ENCODE peak calls at places on chromosomes 3 and 15, in seven cellular contexts. L is SK-N-SH, D is H1, H is HepG2, X is K562, U is HCT116, V is GM12878. E is an unnamed sample.

GRCh38 chr3:56976666-56977560 is 83.6 kb upstream of the SPATA12 start:
- DNase-seq in D (no peak), X (no peak), H (no peak), U (no peak), L (peak; percentile 82), V (no peak), E (no peak)

GRCh38 chr15:81940467-81941451 is 105.1 kb downstream of the MEX3B start:
- DNase-seq in X (no peak), H (no peak), D (no peak), V (no peak), U (no peak), L (no peak), E (no peak)

GRCh38 chr3:81998139-81998755 is 236.8 kb upstream of the GBE1 start:
- DNase-seq in X (no peak), D (no peak), H (no peak), U (no peak), L (peak; percentile 22), V (no peak), E (no peak)

GRCh38 chr15:67607329-67607728 is 64.8 kb downstream of the MAP2K5 start:
- DNase-seq in U (no peak), D (no peak), X (no peak), L (no peak), H (no peak), V (no peak), E (no peak)

GRCh38 chr3:176584413-176585176 is 612.7 kb downstream of the TBL1XR1 start:
- DNase-seq in D (no peak), L (no peak), X (no peak), V (no peak), H (no peak), U (no peak), E (no peak)

GRCh38 chr3:34351857-34352545 is 553.6 kb downstream of the PDCD6IP start:
- DNase-seq in V (no peak), L (no peak), H (no peak), X (no peak), D (no peak), U (no peak), E (no peak)

GRCh38 chr3:52352566-52352965 is 36.4 kb downstream of the DNAH1 start:
- DNase-seq in L (no peak), D (no peak), X (no peak), H (no peak), U (no peak), V (no peak), E (no peak)

GRCh38 chr3:41188291-41188690 is 11.0 kb upstream of the CTNNB1 start:
- DNase-seq in L (no peak), X (no peak), D (no peak), H (no peak), V (no peak), U (no peak), E (no peak)

GRCh38 chr3:185677146-185677829 is 91.2 kb downstream of the SENP2 start:
- DNase-seq in D (no peak), L (peak; percentile 56), U (peak; percentile 69), V (no peak), X (peak; percentile 60), H (peak; percentile 56), E (peak; percentile 79)

GRCh38 chr3:152038491-152038890 is 165.0 kb downstream of the SUCNR1 start:
- DNase-seq in V (no peak), U (no peak), D (no peak), L (no peak), X (no peak), H (no peak), E (no peak)

GRCh38 chr3:180391001-180391400 is 211.0 kb upstream of the TTC14 start:
- DNase-seq in X (no peak), U (no peak), H (no peak), D (no peak), L (no peak), V (no peak), E (no peak)

GRCh38 chr3:41127414-41127813 is 71.9 kb upstream of the CTNNB1 start:
- DNase-seq in V (no peak), H (no peak), L (no peak), D (no peak), X (no peak), U (no peak), E (no peak)

GRCh38 chr3:175605851-175606250 is 746.7 kb downstream of the NAALADL2 start:
- DNase-seq in V (no peak), U (no peak), D (no peak), X (no peak), H (no peak), L (no peak), E (no peak)

GRCh38 chr3:72441284-72441994 is 406.8 kb downstream of the SHQ1 start:
- DNase-seq in L (no peak), X (no peak), H (no peak), V (no peak), U (no peak), D (no peak), E (no peak)

GRCh38 chr3:13598926-13599886 is 50.3 kb downstream of the FBLN2 start:
- DNase-seq in U (no peak), D (no peak), L (no peak), V (no peak), H (no peak), X (no peak), E (no peak)

GRCh38 chr15:57376695-57377477 is 581 bp downstream of the CGNL1 start:
- DNase-seq in U (no peak), D (no peak), V (no peak), L (no peak), X (peak; percentile 18), H (peak; percentile 66), E (no peak)

GRCh38 chr15:33915571-33916407 is 52.5 kb upstream of the CHRM5 start:
- DNase-seq in V (no peak), D (no peak), H (peak; percentile 11), U (no peak), X (peak; percentile 24), L (no peak), E (no peak)

GRCh38 chr15:96348112-96349027 is 17.9 kb downstream of the NR2F2 start:
- DNase-seq in L (no peak), U (no peak), X (no peak), V (no peak), D (peak; percentile 50), H (no peak), E (no peak)

GRCh38 chr15:28944696-28945300 is 59.0 kb downstream of the APBA2 start:
- DNase-seq in H (no peak), X (no peak), U (no peak), L (no peak), D (no peak), V (no peak), E (no peak)

GRCh38 chr15:78637776-78638435 is 3.1 kb downstream of the CHRNB4 start:
- DNase-seq in H (no peak), U (no peak), X (no peak), D (no peak), V (no peak), L (no peak), E (no peak)

GRCh38 chr15:52076889-52077781 is 35.4 kb downstream of the BCL2L10 start:
- DNase-seq in H (peak; percentile 41), L (no peak), U (peak; percentile 37), D (no peak), X (no peak), V (peak; percentile 59), E (no peak)

GRCh38 chr3:6781103-6781502 is 79.8 kb upstream of the GRM7 start:
- DNase-seq in D (no peak), U (no peak), V (no peak), X (no peak), H (no peak), L (no peak), E (no peak)

GRCh38 chr3:6791161-6791560 is 69.8 kb upstream of the GRM7 start:
- DNase-seq in V (no peak), H (no peak), D (no peak), U (no peak), L (no peak), X (no peak), E (no peak)

DNA sequence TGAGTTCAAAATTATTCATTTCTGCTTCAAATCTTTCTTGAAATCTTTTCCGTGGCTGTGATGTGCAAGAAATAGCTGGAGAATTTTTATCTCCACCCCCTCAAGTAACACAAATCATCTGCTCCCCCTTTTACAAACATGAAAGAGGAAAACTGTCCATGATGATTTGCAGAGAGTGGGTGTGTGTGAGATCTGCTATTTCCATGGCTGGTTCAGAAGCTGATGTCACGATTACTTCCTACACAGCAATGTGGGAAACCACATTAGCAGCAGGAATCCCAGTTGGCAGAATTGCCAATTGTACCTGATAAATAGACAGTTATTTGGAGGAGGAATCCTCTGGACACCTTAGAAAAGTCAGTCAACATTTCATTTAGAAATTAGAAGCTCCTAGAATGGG is 75.2 kb upstream of the GRM7 start:
- DNase-seq in X (no peak), U (no peak), L (no peak), V (no peak), D (no peak), H (no peak), E (no peak)
- TF ChIP-seq JUND in X (no peak), U (no peak), L (no peak), V (no peak), D (no peak), H (no peak), E (no peak)

DNA sequence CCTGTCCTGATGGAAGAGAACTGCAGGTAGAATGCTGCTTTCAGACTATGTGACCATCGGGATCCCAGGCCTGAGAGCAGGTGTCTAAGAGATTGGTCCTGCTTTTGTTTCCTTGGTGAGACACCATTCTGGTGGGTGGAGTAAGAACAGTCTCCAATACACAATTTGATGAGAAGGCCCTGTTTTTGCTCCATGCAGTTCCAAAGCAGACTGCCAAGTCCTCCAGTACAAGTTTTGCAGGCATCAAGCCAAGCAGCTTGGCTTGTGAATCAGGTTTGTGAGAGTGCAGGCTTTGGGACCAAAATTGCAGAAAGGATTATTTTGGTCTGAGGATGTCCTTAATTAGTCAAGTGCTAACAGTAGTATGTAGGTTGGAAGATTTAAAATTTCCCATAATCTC is 381.6 kb downstream of the FOXP1 start:
- DNase-seq in X (no peak), H (no peak), V (no peak), U (no peak), D (no peak), L (no peak), E (peak; percentile 13)
- TF ChIP-seq JUND in X (no peak), H (no peak), V (no peak), U (no peak), D (no peak), L (no peak), E (no peak)

DNA sequence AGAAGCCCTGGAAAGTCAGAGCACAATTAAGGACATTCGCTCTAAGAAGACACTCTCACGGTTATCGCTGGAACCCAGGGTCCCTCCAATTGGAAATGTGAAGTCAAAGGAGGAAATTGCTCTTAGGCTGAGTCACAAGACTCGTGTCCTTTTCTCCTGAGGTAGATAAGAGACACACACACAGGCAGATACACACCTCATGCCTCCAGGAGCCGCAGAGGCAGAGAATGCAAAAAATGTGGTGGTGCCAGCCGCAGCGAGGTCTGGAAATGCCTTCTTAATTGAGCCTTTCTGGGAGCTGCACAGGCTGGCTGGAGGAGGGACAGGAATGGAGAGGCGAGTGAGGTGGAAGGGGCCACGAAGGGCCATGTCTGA is 189.3 kb downstream of the OPA1 start:
- DNase-seq in H (no peak), X (no peak), L (no peak), V (no peak), D (no peak), U (peak; percentile 80), E (peak; percentile 90)
- TF ChIP-seq JUND in H (no peak), X (peak; percentile 83), L (no peak), V (no peak), D (no peak), U (peak; percentile 63), E (peak; percentile 89)

DNA sequence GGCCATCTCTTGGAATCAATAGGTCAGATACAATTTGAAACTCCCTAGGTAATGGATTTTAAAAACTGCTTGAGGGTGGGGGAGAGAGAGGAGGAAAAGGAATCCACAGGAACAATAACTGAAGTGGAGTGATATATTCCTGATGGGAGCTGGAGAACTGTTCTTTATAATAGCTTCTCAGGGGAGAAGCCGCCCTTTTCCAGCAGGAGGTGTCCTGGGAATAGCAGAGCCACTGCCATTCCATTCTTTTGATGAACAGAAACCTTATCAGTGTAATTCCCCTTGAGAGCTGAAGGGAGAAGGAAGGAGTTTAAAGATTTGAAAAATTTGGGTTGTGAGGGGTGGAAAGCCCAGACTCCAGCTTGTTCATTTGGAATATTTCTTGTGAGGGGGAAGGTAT is 504.9 kb upstream of the DPH6 start:
- DNase-seq in U (no peak), D (no peak), X (no peak), V (no peak), H (no peak), L (no peak), E (no peak)
- TF ChIP-seq JUND in U (no peak), D (no peak), X (no peak), V (no peak), H (no peak), L (no peak), E (no peak)

E was measured in T47D.